ENCODE peak calls at places on chromosomes 7 and 10, in six cellular contexts. R is suprapubic skin; G is CD8-positive, alpha-beta memory T cell; N is fibroblast of villous mesenchyme; B is fibroblast of lung; X is adipocyte. Q is an unnamed sample.

GRCh38 chr10:4684434-4684833 is 141.6 kb upstream of the AKR1E2 start:
- DNase-seq in N (peak), R (no peak), G (no peak), B (no peak), X (no peak), Q (no peak)

GRCh38 chr7:2211259-2211575 is 21.5 kb downstream of the MAD1L1 start:
- DNase-seq in R (no peak), N (no peak), X (no peak), G (no peak), B (no peak), Q (no peak)

GRCh38 chr7:124655990-124656389 is 109.6 kb downstream of the GPR37 start:
- DNase-seq in R (no peak), G (no peak), N (no peak), B (no peak), X (no peak), Q (no peak)

GRCh38 chr10:8136745-8137144 is 82.3 kb downstream of the GATA3 start:
- DNase-seq in R (no peak), X (no peak), N (no peak), B (no peak), G (peak), Q (no peak)

GRCh38 chr10:178208-178607 is 43.0 kb downstream of the ZMYND11 start:
- DNase-seq in R (no peak), N (peak), X (peak), B (peak), G (peak), Q (no peak)

GRCh38 chr10:57468886-57469432 is 798.7 kb downstream of the IPMK start:
- DNase-seq in G (no peak), N (no peak), X (no peak), B (no peak), R (no peak), Q (no peak)

GRCh38 chr7:9127901-9128300 is 694.5 kb downstream of the NXPH1 start:
- DNase-seq in B (no peak), G (no peak), R (no peak), N (no peak), X (no peak), Q (no peak)

GRCh38 chr7:41656357-41656756 is 46.5 kb downstream of the INHBA start:
- DNase-seq in B (peak), X (peak), R (no peak), N (peak), G (no peak), Q (peak)

GRCh38 chr10:122264442-122264841 is 6.7 kb upstream of the BTBD16 start:
- DNase-seq in B (peak), G (no peak), X (peak), R (peak), N (peak), Q (no peak)

GRCh38 chr7:100065452-100066186 is 15.9 kb downstream of the ZNF3 start:
- DNase-seq in G (no peak), B (peak), R (no peak), X (peak), N (peak), Q (no peak)

GRCh38 chr10:122845783-122846332 is at the start of gene CUZD1:
- DNase-seq in G (no peak), B (no peak), X (no peak), R (no peak), N (no peak), Q (no peak)

GRCh38 chr7:36227223-36227622 is 74.2 kb downstream of the EEPD1 start:
- DNase-seq in X (peak), N (peak), B (peak), G (no peak), R (peak), Q (peak)

GRCh38 chr7:100711369-100711768 is 5.4 kb downstream of the POP7 start:
- DNase-seq in G (no peak), X (no peak), B (no peak), N (no peak), R (no peak), Q (no peak)

GRCh38 chr10:130240409-130240808 is 104.2 kb downstream of the GLRX3 start:
- DNase-seq in B (no peak), N (no peak), X (no peak), R (no peak), G (no peak), Q (no peak)

GRCh38 chr7:156895024-156895780 is 2.2 kb upstream of the LMBR1 start:
- DNase-seq in X (no peak), G (no peak), N (no peak), B (no peak), R (no peak), Q (no peak)

GRCh38 chr7:157620616-157621015 is 283.8 kb downstream of the DNAJB6 start:
- DNase-seq in N (no peak), G (no peak), X (no peak), R (no peak), B (no peak), Q (no peak)

GRCh38 chr10:87979847-87980246 is 116.4 kb downstream of the PTEN start:
- DNase-seq in N (no peak), R (no peak), G (no peak), B (no peak), X (no peak), Q (no peak)

GRCh38 chr7:80334185-80334584 is 177.7 kb downstream of the GNAT3 start:
- DNase-seq in X (no peak), N (peak), B (no peak), G (no peak), R (no peak), Q (no peak)

GRCh38 chr10:124588736-124589451 is 127.3 kb downstream of the LHPP start:
- DNase-seq in G (no peak), R (no peak), X (no peak), B (peak), N (peak), Q (no peak)

GRCh38 chr7:12728192-12728538 is 40.7 kb downstream of the ARL4A start:
- DNase-seq in N (peak), R (no peak), X (no peak), B (no peak), G (no peak), Q (no peak)

GRCh38 chr7:138089080-138089901 is 13.0 kb downstream of the AKR1D1 start:
- DNase-seq in N (peak), X (peak), R (no peak), B (peak), G (no peak), Q (no peak)

GRCh38 chr10:101041252-101041761 is 10.3 kb downstream of the SFXN3 start:
- DNase-seq in B (peak), G (peak), R (peak), X (peak), N (peak), Q (peak)

GRCh38 chr10:115093776-115094361 is 704 bp downstream of the ATRNL1 start:
- DNase-seq in B (peak), X (peak), G (no peak), N (no peak), R (no peak), Q (no peak)

GRCh38 chr7:11345621-11346020 is 371.9 kb downstream of the PHF14 start:
- DNase-seq in R (no peak), G (no peak), N (no peak), X (peak), B (no peak), Q (no peak)

GRCh38 chr10:36118289-36118688 is 476.2 kb upstream of the FZD8 start:
- DNase-seq in R (no peak), G (no peak), B (no peak), N (no peak), X (no peak), Q (no peak)

GRCh38 chr7:7962851-7963250 is 5.7 kb upstream of the GLCCI1 start:
- DNase-seq in B (no peak), N (peak), X (peak), G (no peak), R (no peak), Q (no peak)

GRCh38 chr7:149729983-149730801 is 43.2 kb downstream of the ZNF467 start:
- DNase-seq in X (no peak), B (no peak), R (no peak), N (no peak), G (no peak), Q (no peak)

GRCh38 chr10:72834183-72834825 is 59.2 kb upstream of the OIT3 start:
- DNase-seq in R (no peak), N (peak), B (peak), G (peak), X (peak), Q (peak)

GRCh38 chr7:106094780-106095179 is 17.3 kb downstream of the SYPL1 start:
- DNase-seq in R (no peak), G (no peak), N (no peak), X (no peak), B (no peak), Q (no peak)

GRCh38 chr10:3336673-3337293 is 164.2 kb upstream of the PITRM1 start:
- DNase-seq in N (peak), R (no peak), X (no peak), B (no peak), G (no peak), Q (no peak)

GRCh38 chr10:12531305-12531738 is 182.0 kb downstream of the CAMK1D start:
- DNase-seq in N (no peak), R (no peak), B (no peak), X (no peak), G (no peak), Q (peak)

GRCh38 chr10:109922976-109923921 is at the start of gene XPNPEP1:
- DNase-seq in B (peak), X (peak), G (peak), N (peak), R (peak), Q (peak)

GRCh38 chr10:72133517-72133916 is 45.2 kb upstream of the SPOCK2 start:
- DNase-seq in G (no peak), R (no peak), X (peak), N (peak), B (peak), Q (no peak)

GRCh38 chr7:19102884-19103283 is 14.6 kb downstream of the TWIST1 start:
- DNase-seq in X (no peak), R (no peak), G (no peak), N (no peak), B (no peak), Q (no peak)

GRCh38 chr7:5557920-5558401 is 134.3 kb upstream of the TNRC18 start:
- DNase-seq in N (peak), G (peak), R (peak), B (peak), X (peak), Q (peak)

GRCh38 chr10:82925547-82925946 is 1050.6 kb downstream of the NRG3 start:
- DNase-seq in B (no peak), R (no peak), G (no peak), N (no peak), X (peak), Q (no peak)

GRCh38 chr10:88616250-88616977 is 29.9 kb downstream of the LIPJ start:
- DNase-seq in N (no peak), B (no peak), G (no peak), X (no peak), R (no peak), Q (no peak)

GRCh38 chr10:102870221-102870620 is 951 bp downstream of the AS3MT start:
- DNase-seq in N (no peak), R (no peak), X (no peak), G (no peak), B (no peak), Q (no peak)
- H3K4me3 ChIP-seq in N (no peak), R (peak), X (peak), G (no peak), B (no peak), Q (no peak)

GRCh38 chr10:6542999-6543430 is 37.1 kb downstream of the PRKCQ start:
- DNase-seq in R (no peak), G (peak), N (no peak), B (no peak), X (no peak), Q (no peak)
- H3K4me3 ChIP-seq in R (no peak), G (peak), N (no peak), B (no peak), X (no peak), Q (no peak)

DNA sequence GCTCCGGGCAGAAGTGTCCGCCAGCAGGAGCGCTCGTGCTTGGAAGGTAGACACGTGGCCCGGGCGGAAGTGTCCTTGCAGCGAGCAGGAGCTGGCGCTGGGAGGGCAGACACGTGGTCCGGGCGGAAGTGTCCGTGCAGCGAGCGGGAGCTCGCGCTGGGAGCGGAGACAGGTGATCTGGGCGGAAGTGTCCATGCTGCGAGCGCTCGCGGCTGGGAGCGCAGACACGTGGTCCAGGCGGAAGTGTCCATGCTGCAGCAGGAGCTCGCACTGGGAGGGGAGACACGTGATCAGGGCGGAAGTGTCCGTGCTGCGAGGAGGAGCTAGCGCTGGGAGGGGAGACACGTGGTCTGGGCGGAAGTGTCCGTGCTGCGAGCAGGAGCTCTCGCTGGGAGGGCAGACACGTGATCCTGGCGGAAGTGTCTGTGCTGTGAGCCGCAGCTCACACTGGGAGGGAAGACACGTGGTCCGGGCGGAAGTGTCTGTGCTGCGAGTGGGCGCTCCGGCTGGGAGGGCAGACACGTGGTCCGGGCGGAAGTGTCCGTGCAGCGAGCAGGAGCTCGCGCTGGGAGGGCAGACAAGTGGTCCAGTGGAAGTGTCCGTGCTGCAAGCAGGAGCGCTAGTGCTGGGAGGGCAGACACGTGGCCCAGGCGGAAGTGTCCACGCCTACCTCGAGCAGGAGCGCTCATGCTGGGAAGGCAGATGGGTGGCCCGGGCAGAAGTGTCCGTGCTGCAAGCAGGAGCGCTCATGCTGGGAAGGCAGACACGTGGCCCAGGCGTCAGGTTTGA is 41.1 kb upstream of the PRKAR1B start:
- DNase-seq in N (peak), B (peak), X (no peak), R (no peak), G (no peak), Q (no peak)
- H3K4me3 ChIP-seq in N (peak), B (no peak), X (peak), R (no peak), G (no peak), Q (no peak)

DNA sequence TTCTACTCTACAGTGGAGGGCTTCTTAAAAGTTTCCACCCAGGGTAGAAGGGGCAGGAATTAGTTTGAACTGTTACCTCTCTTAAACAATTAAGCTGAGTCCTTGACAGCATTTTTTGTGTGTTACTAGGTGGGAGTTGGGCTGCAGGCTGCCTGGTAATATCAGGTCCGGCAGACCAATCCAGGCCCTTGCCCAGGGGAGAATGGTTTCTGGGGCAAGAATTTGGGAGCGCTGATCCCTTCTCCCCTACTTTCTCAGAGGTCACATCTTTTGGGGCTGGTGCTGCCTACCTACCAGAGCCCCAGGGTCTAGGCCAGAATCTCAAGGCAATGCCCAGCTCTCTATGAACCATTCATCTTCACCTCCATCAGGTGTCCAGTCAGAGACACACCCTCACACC is 1.6 kb downstream of the PPRC1 start:
- DNase-seq in N (no peak), B (no peak), R (no peak), X (no peak), G (no peak), Q (no peak)
- H3K4me3 ChIP-seq in N (peak), B (peak), R (peak), X (peak), G (peak), Q (peak)

GRCh38 chr10:21171936-21172773 is 275.0 kb upstream of the NEBL start:
- DNase-seq in N (no peak), G (no peak), X (no peak), R (no peak), B (no peak), Q (no peak)

GRCh38 chr10:21173964-21174669 is 277.0 kb upstream of the NEBL start:
- DNase-seq in N (no peak), B (no peak), R (peak), G (no peak), X (peak), Q (peak)

GRCh38 chr10:21171197-21171935 is 274.3 kb upstream of the NEBL start:
- DNase-seq in R (no peak), B (no peak), N (no peak), G (no peak), X (no peak), Q (no peak)

GRCh38 chr10:21173433-21173963 is 276.4 kb upstream of the NEBL start:
- DNase-seq in X (no peak), N (no peak), R (peak), G (no peak), B (no peak), Q (no peak)

DNA sequence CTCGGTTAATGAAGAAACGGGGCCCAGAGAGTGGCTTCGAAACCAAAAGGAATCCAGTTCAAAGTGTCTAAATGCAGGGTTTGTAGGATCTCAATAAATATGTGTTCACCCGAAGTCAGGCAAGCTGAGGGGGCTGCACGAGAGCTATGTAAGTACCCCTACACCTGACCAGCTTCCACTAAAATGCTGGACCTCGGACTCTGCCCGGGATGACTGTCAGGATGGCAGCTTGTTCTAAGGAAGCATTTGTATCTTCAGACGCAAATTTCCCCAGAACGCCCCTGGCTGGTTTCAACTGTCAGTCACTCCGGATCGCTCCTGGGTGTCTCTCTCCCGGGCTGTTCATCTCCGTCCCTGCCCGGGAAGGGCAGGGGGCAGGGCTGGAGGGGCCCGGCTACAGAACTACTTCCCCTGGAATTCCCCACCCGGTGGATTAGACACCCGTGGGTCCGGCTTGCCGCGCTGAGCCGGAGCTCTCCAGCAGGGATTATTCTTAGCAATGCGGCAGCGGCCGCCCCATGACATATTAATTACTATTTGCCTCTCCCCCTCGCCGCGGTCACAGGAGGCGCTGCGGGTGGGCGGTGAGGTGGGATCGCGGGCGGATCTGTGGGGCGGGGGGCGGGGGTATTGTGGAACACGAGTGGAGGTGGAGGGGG is 275.8 kb upstream of the NEBL start:
- DNase-seq in B (no peak), N (peak), R (no peak), G (no peak), X (peak), Q (peak)
- H3K4me3 ChIP-seq in B (no peak), N (no peak), R (peak), G (no peak), X (peak), Q (peak)

GRCh38 chr7:128682125-128682524 is 10.0 kb downstream of the GARIN1A start:
- DNase-seq in R (no peak), X (no peak), N (no peak), G (no peak), B (no peak), Q (no peak)
- H3K4me3 ChIP-seq in R (no peak), X (no peak), N (no peak), G (no peak), B (no peak), Q (no peak)

DNA sequence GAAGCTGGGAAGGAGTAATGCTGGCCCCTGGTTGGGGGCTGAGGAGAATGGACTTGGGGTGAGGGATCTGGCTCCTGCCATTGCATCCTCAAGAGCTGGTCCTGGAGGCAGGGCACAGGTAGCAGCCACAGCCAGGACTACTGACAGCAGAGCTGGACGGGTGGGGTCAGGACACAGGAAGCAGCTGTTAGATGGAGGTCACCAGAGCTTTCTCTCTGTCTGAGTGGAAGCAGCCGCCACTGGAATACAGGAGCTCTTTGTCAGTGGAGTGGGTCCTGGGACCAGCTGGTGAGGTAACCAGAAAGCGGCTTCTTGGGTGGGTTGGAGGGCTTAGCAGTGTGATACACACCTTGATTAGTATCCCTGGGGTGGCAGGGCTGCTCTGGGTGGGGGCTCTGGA is 58.1 kb upstream of the AQP1 start:
- DNase-seq in N (no peak), G (no peak), R (no peak), X (no peak), B (no peak), Q (no peak)
- H3K4me3 ChIP-seq in N (no peak), G (no peak), R (no peak), X (no peak), B (no peak), Q (no peak)

Q was measured in MG63.